ENCODE peak calls at places on chromosome 6, in six cellular contexts. B is EL, A is neural progenitor cell, C is A172, D is nephron progenitor cell, K is HL-60. X is an unnamed sample.
A peak's percentile ranks its signal among the peaks of the same experiment; 100 is the strongest.

GRCh38 chr6:26581164-26581915 is 15.4 kb upstream of the ABT1 start:
- DNase-seq in B (no peak), A (no peak), C (no peak), D (no peak), K (no peak), X (no peak)

GRCh38 chr6:34237316-34237721 is 646 bp downstream of the HMGA1 start:
- DNase-seq in B (no peak), A (peak; percentile 57), C (no peak), D (peak; percentile 56), K (no peak), X (no peak)

GRCh38 chr6:42339991-42340401 is 111.7 kb downstream of the TRERF1 start:
- DNase-seq in B (peak; percentile 29), A (no peak), C (peak; percentile 37), D (no peak), K (no peak), X (peak; percentile 34)

GRCh38 chr6:37110455-37111155 is 59.3 kb upstream of the PIM1 start:
- DNase-seq in B (no peak), A (no peak), C (no peak), D (no peak), K (no peak), X (no peak)

GRCh38 chr6:134235937-134236751 is 81.8 kb downstream of the SGK1 start:
- DNase-seq in B (peak; percentile 71), A (no peak), C (peak; percentile 73), D (no peak), K (no peak), X (peak; percentile 39)

GRCh38 chr6:137165375-137166246 is 7.8 kb downstream of the IL22RA2 start:
- DNase-seq in B (no peak), A (no peak), C (peak; percentile 14), D (no peak), K (peak; percentile 87), X (no peak)

GRCh38 chr6:37053683-37054082 is 48.2 kb downstream of the FGD2 start:
- DNase-seq in B (no peak), A (no peak), C (no peak), D (no peak), K (no peak), X (no peak)

GRCh38 chr6:82906951-82907350 is 158.7 kb downstream of the UBE3D start:
- DNase-seq in B (peak; percentile 79), A (no peak), C (peak; percentile 77), D (no peak), K (no peak), X (no peak)

GRCh38 chr6:136401749-136402148 is 112.1 kb upstream of the BCLAF1 start:
- DNase-seq in B (peak; percentile 31), A (no peak), C (peak; percentile 25), D (no peak), K (no peak), X (peak; percentile 18)

GRCh38 chr6:34030831-34031566 is 114.9 kb downstream of the GRM4 start:
- DNase-seq in B (no peak), A (no peak), C (no peak), D (no peak), K (no peak), X (no peak)

GRCh38 chr6:16964553-16965499 is 137.0 kb upstream of the STMND1 start:
- DNase-seq in B (peak; percentile 83), A (peak; percentile 87), C (peak; percentile 64), D (peak; percentile 84), K (peak; percentile 62), X (peak; percentile 13)

GRCh38 chr6:46792635-46793034 is 554 bp upstream of the MEP1A start:
- DNase-seq in B (no peak), A (no peak), C (no peak), D (no peak), K (no peak), X (no peak)

GRCh38 chr6:15881150-15881549 is 218.3 kb upstream of the DTNBP1 start:
- DNase-seq in B (no peak), A (no peak), C (no peak), D (no peak), K (peak; percentile 74), X (no peak)

GRCh38 chr6:158569036-158569435 is 9.1 kb downstream of the TMEM181 start:
- DNase-seq in B (no peak), A (no peak), C (no peak), D (no peak), K (no peak), X (no peak)

GRCh38 chr6:105091140-105091829 is 88.5 kb downstream of the POPDC3 start:
- DNase-seq in B (no peak), A (peak; percentile 14), C (no peak), D (no peak), K (no peak), X (no peak)

GRCh38 chr6:91352878-91353277 is 766.0 kb upstream of the MAP3K7 start:
- DNase-seq in B (no peak), A (no peak), C (no peak), D (no peak), K (no peak), X (no peak)

GRCh38 chr6:168031411-168032382 is 34.2 kb downstream of the KIF25 start:
- DNase-seq in B (peak; percentile 56), A (no peak), C (no peak), D (no peak), K (no peak), X (no peak)

GRCh38 chr6:135522975-135523692 is 25.6 kb upstream of the AHI1 start:
- DNase-seq in B (peak; percentile 48), A (no peak), C (no peak), D (no peak), K (no peak), X (no peak)

GRCh38 chr6:133567656-133568055 is 321.3 kb upstream of the TCF21 start:
- DNase-seq in B (peak; percentile 38), A (no peak), C (no peak), D (no peak), K (no peak), X (no peak)

GRCh38 chr6:159929819-159930218 is 39.0 kb downstream of the MAS1 start:
- DNase-seq in B (no peak), A (no peak), C (peak; percentile 10), D (no peak), K (no peak), X (no peak)

GRCh38 chr6:54617730-54618129 is 228.8 kb upstream of the FAM83B start:
- DNase-seq in B (peak; percentile 81), A (no peak), C (peak; percentile 82), D (no peak), K (no peak), X (peak; percentile 26)

GRCh38 chr6:159826968-159827647 is 27.0 kb downstream of the PNLDC1 start:
- DNase-seq in B (no peak), A (no peak), C (no peak), D (no peak), K (no peak), X (no peak)

GRCh38 chr6:82843291-82843885 is 222.3 kb downstream of the UBE3D start:
- DNase-seq in B (no peak), A (no peak), C (no peak), D (no peak), K (no peak), X (no peak)

GRCh38 chr6:159887146-159887545 is 3.6 kb upstream of the MAS1 start:
- DNase-seq in B (no peak), A (peak; percentile 26), C (no peak), D (no peak), K (no peak), X (no peak)

GRCh38 chr6:149929422-149929821 is 6.5 kb upstream of the RAET1G start:
- DNase-seq in B (no peak), A (peak; percentile 66), C (no peak), D (peak; percentile 34), K (no peak), X (no peak)